ENCODE peak calls at places on chromosomes 16 and 17, in five cellular contexts. N is T-helper 17 cell; L is activated naive CD8-positive, alpha-beta T cell treated with anti-CD3 and anti-CD28 coated beads, Interleukin-2, amount 50 U/mL, for 24 hours; C is mesendoderm; Y is SJSA1. O is an unnamed sample.
A peak's percentile ranks its signal among the peaks of the same experiment; 100 is the strongest.

GRCh38 chr17:18896947-18897346 is 39.0 kb downstream of the PRPSAP2 start:
- DNase-seq in N (no peak), L (no peak), C (no peak), Y (no peak), O (no peak)

GRCh38 chr17:13484020-13484419 is 117.7 kb downstream of the HS3ST3A1 start:
- DNase-seq in N (no peak), L (no peak), C (no peak), Y (no peak), O (no peak)

GRCh38 chr17:79520134-79520892 is 90.5 kb downstream of the RBFOX3 start:
- DNase-seq in N (no peak), L (no peak), C (no peak), Y (no peak), O (no peak)

GRCh38 chr17:42023524-42024349 is 3.8 kb downstream of the NKIRAS2 start:
- DNase-seq in N (no peak), L (no peak), C (peak; percentile 42), Y (no peak), O (no peak)

GRCh38 chr16:14502256-14502875 is 127.7 kb downstream of the PARN start:
- DNase-seq in N (no peak), L (no peak), C (no peak), Y (no peak), O (no peak)

GRCh38 chr16:1525871-1526607 is 7.4 kb upstream of the TMEM204 start:
- DNase-seq in N (no peak), L (no peak), C (no peak), Y (no peak), O (no peak)

GRCh38 chr17:44083250-44083849 is 12.8 kb downstream of the G6PC3 start:
- DNase-seq in N (no peak), L (no peak), C (peak; percentile 70), Y (no peak), O (no peak)

GRCh38 chr16:19071811-19072777 is 4.7 kb downstream of the COQ7 start:
- DNase-seq in N (peak; percentile 16), L (peak; percentile 67), C (peak; percentile 75), Y (peak; percentile 55), O (peak; percentile 64)

GRCh38 chr17:75327757-75328156 is 38.5 kb upstream of the SLC25A19 start:
- DNase-seq in N (no peak), L (no peak), C (no peak), Y (no peak), O (no peak)

GRCh38 chr16:81723098-81723723 is 55.9 kb upstream of the PLCG2 start:
- DNase-seq in N (no peak), L (no peak), C (peak; percentile 87), Y (peak; percentile 64), O (peak; percentile 58)

GRCh38 chr16:71479420-71479819 is 9.7 kb downstream of the ZNF19 start:
- DNase-seq in N (no peak), L (no peak), C (peak; percentile 64), Y (no peak), O (no peak)

GRCh38 chr17:79987890-79988162 is 47.8 kb downstream of the TBC1D16 start:
- DNase-seq in N (no peak), L (no peak), C (no peak), Y (no peak), O (no peak)

GRCh38 chr17:56913000-56913866 is 616 bp downstream of the TRIM25 start:
- DNase-seq in N (no peak), L (no peak), C (peak; percentile 35), Y (no peak), O (peak; percentile 22)

GRCh38 chr17:2906907-2907306 is 110.7 kb downstream of the RAP1GAP2 start:
- DNase-seq in N (no peak), L (peak; percentile 12), C (peak; percentile 52), Y (no peak), O (peak; percentile 60)

GRCh38 chr16:10312023-10312422 is 73.8 kb upstream of the ATF7IP2 start:
- DNase-seq in N (no peak), L (no peak), C (no peak), Y (no peak), O (no peak)